ENCODE peak calls at places on chromosomes 6 and 20, in four cellular contexts. Y is A549, K is spleen, S is GM23248. D is an unnamed sample.

GRCh38 chr6:155694429-155694795 is 238.8 kb upstream of the NOX3 start:
- DNase-seq in Y (no peak), K (no peak), S (no peak), D (no peak)

GRCh38 chr6:139611327-139611958 is 237.0 kb upstream of the CITED2 start:
- DNase-seq in S (no peak), Y (no peak), K (no peak), D (no peak)

GRCh38 chr6:134351615-134352474 is 33.9 kb upstream of the SGK1 start:
- DNase-seq in K (no peak), S (no peak), Y (no peak), D (no peak)

GRCh38 chr6:116180375-116180774 is 54.4 kb upstream of the COL10A1 start:
- DNase-seq in S (no peak), Y (no peak), K (no peak), D (no peak)

GRCh38 chr6:11278207-11278559 is 45.7 kb upstream of the NEDD9 start:
- DNase-seq in S (no peak), Y (no peak), K (no peak), D (no peak)

GRCh38 chr20:610130-611046 is at the start of gene TCF15:
- DNase-seq in Y (no peak), S (peak; percentile 19), K (no peak), D (no peak)

GRCh38 chr6:130355572-130355971 is 10.2 kb upstream of the TMEM200A start:
- DNase-seq in K (no peak), Y (no peak), S (no peak), D (no peak)

GRCh38 chr6:144008501-144009245 is 614 bp upstream of the PLAGL1 start:
- DNase-seq in S (peak; percentile 22), Y (peak; percentile 7), K (no peak), D (no peak)

GRCh38 chr20:23115823-23116222 is 29.7 kb upstream of the CD93 start:
- DNase-seq in Y (no peak), S (peak; percentile 9), K (no peak), D (no peak)

GRCh38 chr20:51768759-51769517 is 748 bp upstream of the ATP9A start:
- DNase-seq in K (no peak), S (peak; percentile 20), Y (no peak), D (no peak)

GRCh38 chr20:51769941-51770615 is 1.9 kb upstream of the ATP9A start:
- DNase-seq in S (peak; percentile 29), Y (no peak), K (no peak), D (no peak)

GRCh38 chr20:51767018-51767866 is 948 bp downstream of the ATP9A start:
- DNase-seq in Y (peak; percentile 87), K (peak; percentile 92), S (peak; percentile 61), D (peak; percentile 58)

GRCh38 chr20:51763965-51764602 is 4.1 kb downstream of the ATP9A start:
- DNase-seq in Y (peak; percentile 45), S (peak; percentile 31), K (no peak), D (no peak)

GRCh38 chr20:51767867-51768758 is at the start of gene ATP9A:
- DNase-seq in K (peak; percentile 79), S (peak; percentile 64), Y (no peak), D (no peak)
- H3K27ac ChIP-seq in K (peak within 1 kb of the TSS; percentile 58), S (no peak within 1 kb of the TSS), Y (peak within 1 kb of the TSS; percentile 83), D (peak within 1 kb of the TSS; percentile 67)

GRCh38 chr6:79232696-79233462 is 1.6 kb downstream of the HMGN3 start:
- DNase-seq in K (no peak), S (peak; percentile 6), Y (no peak), D (no peak)
- H3K27ac ChIP-seq in K (peak overlapping the region; percentile 84), S (peak overlapping the region; percentile 91), Y (peak overlapping the region; percentile 87), D (peak overlapping the region; percentile 68)

GRCh38 chr6:21804941-21805610 is 211.5 kb downstream of the SOX4 start:
- DNase-seq in S (no peak), Y (no peak), K (no peak), D (no peak)
- H3K27ac ChIP-seq in S (no peak overlapping the region), Y (peak overlapping the region; percentile 21), K (no peak overlapping the region), D (no peak overlapping the region)

DNA sequence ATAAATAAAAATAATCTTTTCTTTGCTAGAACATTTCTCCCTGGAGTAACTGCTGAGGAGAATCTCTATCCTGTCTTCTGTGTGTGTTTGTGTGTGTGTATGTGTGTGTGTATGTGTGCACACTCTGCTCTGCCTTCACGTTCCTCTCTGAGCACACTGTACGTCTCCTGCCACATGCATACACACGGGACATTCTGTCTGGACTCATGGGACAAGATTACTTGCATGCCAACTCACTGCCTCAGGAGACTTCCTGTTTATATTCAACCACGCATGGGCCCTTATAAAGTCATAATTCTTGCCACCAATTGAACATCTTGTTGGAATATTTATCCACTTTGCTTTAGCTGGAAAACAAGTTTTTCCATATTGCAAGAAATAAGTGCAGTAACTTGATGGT is 930.6 kb downstream of the KIF16B start:
- DNase-seq in S (peak; percentile 39), Y (no peak), K (no peak), D (no peak)
- H3K27ac ChIP-seq in S (no peak overlapping the region), Y (no peak overlapping the region), K (no peak overlapping the region), D (no peak overlapping the region)

GRCh38 chr6:3455490-3456394 is 1.1 kb downstream of the SLC22A23 start:
- DNase-seq in Y (peak; percentile 9), K (no peak), S (peak; percentile 52), D (no peak)
- H3K27ac ChIP-seq in Y (peak overlapping the region; percentile 89), K (no peak overlapping the region), S (no peak overlapping the region), D (no peak overlapping the region)

D was measured in epithelial cell of prostate.